ENCODE peak calls at places on chromosome 10, in ten cellular contexts. H, E, Q, C, Z, J, D, S, X and T are unnamed samples. For H3K36me3, the result is how much of the 10 kb centered on the place peaks cover.

GRCh38 chr10:71344916-71345557 is 26.0 kb downstream of the SLC29A3 start:
- DNase-seq in H (no peak), E (no peak), Q (no peak), C (no peak), Z (no peak), J (no peak), D (no peak), S (no peak), X (no peak), T (no peak)

GRCh38 chr10:4819707-4820106 is 6.3 kb upstream of the AKR1E2 start:
- DNase-seq in H (no peak), E (no peak), Q (no peak), C (no peak), Z (no peak), J (no peak), D (no peak), S (no peak), X (no peak), T (no peak)

GRCh38 chr10:127737563-127738511 is 852 bp downstream of the FOXI2 start:
- DNase-seq in H (no peak), E (no peak), Q (peak), C (no peak), Z (no peak), J (no peak), D (no peak), S (no peak), X (no peak), T (no peak)

GRCh38 chr10:109886037-109886787 is 37.1 kb downstream of the XPNPEP1 start:
- DNase-seq in H (no peak), E (no peak), Q (no peak), C (no peak), Z (peak), J (no peak), D (no peak), S (no peak), X (no peak), T (no peak)

GRCh38 chr10:48456808-48457761 is 147.8 kb downstream of the ARHGAP22 start:
- DNase-seq in H (peak), E (peak), Q (no peak), C (no peak), Z (no peak), J (no peak), D (no peak), S (no peak), X (no peak), T (peak)

GRCh38 chr10:31683682-31684081 is 244.9 kb downstream of the ARHGAP12 start:
- DNase-seq in H (no peak), E (no peak), Q (peak), C (no peak), Z (no peak), J (no peak), D (peak), S (no peak), X (no peak), T (no peak)

GRCh38 chr10:50260791-50261281 is 9.5 kb upstream of the ASAH2 start:
- DNase-seq in H (no peak), E (no peak), Q (no peak), C (no peak), Z (peak), J (no peak), D (no peak), S (peak), X (peak), T (peak)

GRCh38 chr10:130427216-130427722 is 291.1 kb downstream of the GLRX3 start:
- DNase-seq in H (no peak), E (no peak), Q (no peak), C (no peak), Z (no peak), J (no peak), D (no peak), S (no peak), X (no peak), T (no peak)

GRCh38 chr10:43128331-43128730 is 9.9 kb upstream of the CSGALNACT2 start:
- DNase-seq in H (no peak), E (no peak), Q (no peak), C (no peak), Z (no peak), J (no peak), D (no peak), S (no peak), X (no peak), T (no peak)

GRCh38 chr10:16521311-16522016 is at the start of gene C1QL3:
- DNase-seq in H (peak), E (peak), Q (peak), C (no peak), Z (peak), J (no peak), D (no peak), S (peak), X (peak), T (no peak)

GRCh38 chr10:13284050-13284449 is 15.8 kb downstream of the PHYH start:
- DNase-seq in H (no peak), E (no peak), Q (no peak), C (no peak), Z (no peak), J (no peak), D (no peak), S (no peak), X (no peak), T (no peak)
- H3K36me3 ChIP-seq in H (under half), E (under half), Q (under half), C (under half), Z (under half), J (under half), D (under half), S (under half), X (under half), T (under half)

GRCh38 chr10:84541289-84541637 is 212.9 kb downstream of the CCSER2 start:
- DNase-seq in H (no peak), E (no peak), Q (peak), C (no peak), Z (no peak), J (no peak), D (no peak), S (no peak), X (no peak), T (no peak)
- TF ChIP-seq CTCF in H (no peak), E (no peak), Q (peak), C (peak), Z (no peak), J (no peak), D (no peak), S (no peak), X (no peak), T (no peak)

DNA sequence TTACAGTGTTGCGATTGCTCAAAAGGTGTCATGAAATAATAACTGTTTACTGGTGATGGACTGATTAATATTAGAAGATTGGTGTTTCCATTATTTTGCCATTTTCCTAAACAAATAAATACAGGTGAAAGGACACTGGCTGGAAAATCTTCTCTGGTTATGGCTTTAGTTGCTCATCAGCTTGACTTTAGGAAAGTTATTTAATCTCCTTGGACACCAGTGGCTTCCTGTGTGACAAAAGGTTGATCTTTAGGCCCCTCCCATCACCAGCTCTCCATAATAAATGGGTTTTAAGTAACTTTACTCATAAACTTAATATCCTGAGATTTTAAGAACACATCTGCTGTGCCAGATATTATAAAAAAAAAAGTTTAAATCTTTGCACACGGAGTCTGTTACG is 737 bp downstream of the CABCOCO1 start:
- DNase-seq in H (no peak), E (no peak), Q (no peak), C (no peak), Z (no peak), J (no peak), D (no peak), S (no peak), X (no peak), T (no peak)
- H3K4me3 ChIP-seq in H (no peak), E (peak), Q (peak), C (no peak), Z (peak), J (peak), D (peak), S (no peak), X (no peak), T (no peak)

GRCh38 chr10:13644866-13645265 is 58.1 kb downstream of the PRPF18 start:
- DNase-seq in H (no peak), E (no peak), Q (no peak), C (no peak), Z (no peak), J (no peak), D (no peak), S (no peak), X (no peak), T (no peak)
- H3K36me3 ChIP-seq in H (under half), E (under half), Q (under half), C (under half), Z (under half), J (under half), D (under half), S (under half), X (under half), T (under half)

DNA sequence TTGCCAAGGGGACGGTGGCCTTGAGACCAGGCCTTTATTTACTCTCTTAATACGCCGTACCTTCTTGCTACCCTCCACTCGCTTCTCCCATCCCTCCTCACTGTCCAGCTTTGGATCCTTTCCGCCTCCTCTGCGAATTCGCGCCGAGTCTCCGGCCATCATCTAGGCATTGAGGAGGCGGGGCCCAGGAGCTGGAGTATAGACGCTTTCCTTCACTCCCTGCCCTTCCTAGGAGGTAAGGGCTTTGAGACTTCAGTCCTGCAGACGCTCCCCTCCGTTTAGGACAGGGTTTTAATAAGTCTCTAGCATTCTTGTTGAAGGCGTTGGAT is 538 bp downstream of the TFAM start:
- DNase-seq in H (peak), E (peak), Q (peak), C (no peak), Z (peak), J (no peak), D (no peak), S (peak), X (peak), T (peak)
- TF ChIP-seq CTCF in H (no peak), E (no peak), Q (no peak), C (no peak), Z (no peak), J (no peak), D (no peak), S (no peak), X (no peak), T (no peak)

DNA sequence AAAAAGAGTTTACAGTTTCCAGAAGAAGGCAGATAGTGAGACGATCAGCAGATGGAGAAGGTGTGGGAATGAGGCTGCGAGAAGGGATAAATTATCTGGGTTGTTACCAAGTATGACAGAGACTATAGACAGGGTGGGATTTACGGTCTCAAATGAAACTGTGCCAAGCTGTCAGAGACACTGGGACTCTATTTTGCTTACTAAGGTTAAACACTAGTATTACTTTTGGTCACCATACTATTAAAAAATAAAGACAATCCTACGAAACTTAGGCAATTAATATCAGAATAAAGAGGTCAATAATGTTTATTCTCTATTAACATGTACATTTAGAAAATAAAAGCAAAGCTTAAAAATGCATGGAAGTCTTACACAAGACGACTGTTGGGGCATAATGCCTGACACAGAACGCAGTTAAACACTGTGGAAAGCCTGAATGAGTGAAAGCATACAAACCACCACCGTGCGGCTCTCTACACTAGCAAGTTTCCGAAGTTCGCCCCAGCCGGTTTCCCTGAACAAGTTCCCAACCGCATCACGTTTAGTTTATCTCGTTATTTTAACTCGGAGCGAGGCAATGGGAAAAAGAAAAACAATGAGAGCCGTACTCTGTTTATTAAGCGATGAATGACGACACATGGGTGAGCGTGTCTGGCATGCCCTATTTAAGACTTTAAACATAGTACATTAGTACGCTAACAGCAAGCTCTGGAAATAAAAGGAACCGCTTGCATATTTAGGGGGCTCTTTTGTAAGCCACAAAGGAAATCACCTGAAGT is 911 bp upstream of the CC2D2B start:
- DNase-seq in H (peak), E (no peak), Q (peak), C (no peak), Z (peak), J (peak), D (peak), S (peak), X (peak), T (peak)
- H3K4me3 ChIP-seq in H (peak), E (peak), Q (peak), C (peak), Z (peak), J (peak), D (peak), S (peak), X (peak), T (peak)

GRCh38 chr10:112960151-112960681 is 10.2 kb downstream of the TCF7L2 start:
- DNase-seq in H (no peak), E (no peak), Q (no peak), C (no peak), Z (peak), J (no peak), D (no peak), S (no peak), X (no peak), T (no peak)
- H3K36me3 ChIP-seq in H (under half), E (under half), Q (under half), C (under half), Z (under half), J (under half), D (under half), S (under half), X (under half), T (under half)

DNA sequence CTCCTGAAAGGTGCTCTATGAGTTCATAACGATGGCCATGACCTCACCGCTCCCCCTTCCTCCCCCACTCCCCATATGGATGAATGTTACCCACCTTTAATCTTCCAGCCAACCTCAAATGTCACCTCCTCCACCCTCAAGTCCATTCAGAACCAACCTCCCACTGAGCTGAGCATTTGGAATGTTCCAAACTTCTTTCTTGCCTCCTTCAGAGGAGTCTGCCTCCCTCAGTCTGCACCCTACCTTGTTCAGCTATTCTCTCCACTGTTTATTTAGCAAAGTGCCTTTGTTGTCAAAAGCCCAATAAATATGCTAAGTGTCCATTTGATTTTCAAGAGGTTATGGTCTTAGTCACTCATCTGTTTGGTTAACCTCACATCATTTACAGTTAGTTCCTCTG is 22.9 kb upstream of the MTPAP start:
- DNase-seq in H (no peak), E (no peak), Q (no peak), C (no peak), Z (peak), J (no peak), D (no peak), S (no peak), X (no peak), T (no peak)
- TF ChIP-seq CTCF in H (no peak), E (no peak), Q (no peak), C (no peak), Z (no peak), J (no peak), D (no peak), S (no peak), X (no peak), T (no peak)

DNA sequence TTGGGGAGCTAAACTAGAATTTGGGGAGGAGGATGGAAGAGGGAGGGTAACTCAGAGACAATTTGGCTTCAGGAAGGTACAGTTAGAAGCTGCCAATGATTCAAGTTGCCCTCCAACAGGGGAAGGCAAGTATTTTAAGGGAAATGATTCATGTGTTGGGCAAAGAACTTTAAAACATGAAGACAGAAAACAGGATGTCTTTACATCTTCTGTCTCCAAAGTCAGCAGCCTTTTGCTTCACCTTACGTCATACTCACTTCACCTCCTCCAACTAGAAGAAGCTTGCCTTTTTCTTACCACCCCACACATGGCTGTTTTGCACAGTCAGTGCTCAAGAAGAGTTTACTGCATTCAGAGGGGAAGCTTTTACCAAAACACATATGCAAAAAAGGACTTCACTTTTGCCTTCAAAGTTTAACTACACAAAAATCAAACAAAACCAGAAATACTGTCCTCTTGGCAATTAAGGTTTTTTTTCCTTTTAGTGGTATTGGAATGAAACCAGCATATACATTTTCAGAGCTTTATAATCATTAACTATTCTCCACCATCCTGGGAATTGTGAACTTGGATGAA is 36.0 kb downstream of the PPP1R3C start:
- DNase-seq in H (no peak), E (no peak), Q (no peak), C (no peak), Z (peak), J (no peak), D (no peak), S (peak), X (peak), T (no peak)
- H3K4me3 ChIP-seq in H (no peak), E (no peak), Q (no peak), C (no peak), Z (no peak), J (no peak), D (no peak), S (no peak), X (no peak), T (no peak)